ENCODE peak calls at places on chromosomes 7 and 10, in seven cellular contexts. I is psoas muscle; X is uterus; N is neuronal stem cell; D is NCI-H1417; O is stimulated activated CD4-positive, alpha-beta T cell treated with anti-CD3 and anti-CD28 coated beads, Interleukin-1b, Interleukin-23, amount 100 ng/mL, for 4 hours; Z is NB4. A is an unnamed sample.

GRCh38 chr10:43177588-43177987 is 39.3 kb downstream of the CSGALNACT2 start:
- DNase-seq in I (no peak), X (no peak), N (no peak), D (no peak), O (no peak), Z (no peak), A (no peak)

GRCh38 chr10:80182986-80183385 is 22.4 kb downstream of the ANXA11 start:
- DNase-seq in I (no peak), X (no peak), N (no peak), D (no peak), O (no peak), Z (no peak), A (no peak)

GRCh38 chr10:61904711-61905445 is 3.4 kb downstream of the ARID5B start:
- DNase-seq in I (no peak), X (no peak), N (no peak), D (peak), O (peak), Z (peak), A (no peak)

GRCh38 chr10:983951-984705 is 4.1 kb upstream of the GTPBP4 start:
- DNase-seq in I (no peak), X (no peak), N (no peak), D (no peak), O (no peak), Z (no peak), A (no peak)

GRCh38 chr7:43906327-43907010 is at the start of gene URGCP:
- DNase-seq in I (peak), X (peak), N (no peak), D (peak), O (peak), Z (peak), A (no peak)

GRCh38 chr7:123819001-123819400 is 26.0 kb upstream of the HYAL4 start:
- DNase-seq in I (no peak), X (no peak), N (no peak), D (no peak), O (no peak), Z (no peak), A (no peak)

GRCh38 chr10:110137142-110137545 is 70.3 kb upstream of the MXI1 start:
- DNase-seq in I (no peak), X (no peak), N (peak), D (peak), O (no peak), Z (peak), A (peak)

GRCh38 chr10:4213441-4213840 is 428.4 kb upstream of the KLF6 start:
- DNase-seq in I (no peak), X (no peak), N (no peak), D (no peak), O (no peak), Z (no peak), A (no peak)

GRCh38 chr10:35913628-35914027 is 271.5 kb upstream of the FZD8 start:
- DNase-seq in I (no peak), X (no peak), N (no peak), D (no peak), O (no peak), Z (no peak), A (no peak)

GRCh38 chr10:12412671-12413368 is 63.5 kb downstream of the CAMK1D start:
- DNase-seq in I (no peak), X (no peak), N (no peak), D (no peak), O (no peak), Z (no peak), A (no peak)

GRCh38 chr10:14873090-14873760 is 5.4 kb upstream of the SUV39H2 start:
- DNase-seq in I (no peak), X (no peak), N (no peak), D (no peak), O (no peak), Z (no peak), A (no peak)

GRCh38 chr7:156979711-156980110 is 30.2 kb downstream of the NOM1 start:
- DNase-seq in I (no peak), X (no peak), N (no peak), D (no peak), O (no peak), Z (no peak), A (no peak)

GRCh38 chr10:87092356-87092860 is 2.2 kb downstream of the GLUD1 start:
- DNase-seq in I (no peak), X (no peak), N (no peak), D (no peak), O (no peak), Z (peak), A (no peak)

GRCh38 chr7:47400741-47401206 is 181.1 kb downstream of the TNS3 start:
- DNase-seq in I (peak), X (peak), N (no peak), D (no peak), O (no peak), Z (no peak), A (no peak)

A was measured in CMK.